ENCODE peak calls at places on chromosome 1, in five cellular contexts. O is H1, B is K562, V is GM12878, N is HepG2. G is an unnamed sample.

GRCh38 chr1:185355947-185356346 is 38.9 kb upstream of the IVNS1ABP start:
- DNase-seq in O (no peak), V (no peak), N (no peak), B (no peak), G (no peak)

GRCh38 chr1:79281442-79281841 is 274.9 kb upstream of the ADGRL4 start:
- DNase-seq in V (no peak), O (no peak), N (no peak), B (no peak), G (no peak)

GRCh38 chr1:9655127-9655723 is 3.7 kb downstream of the PIK3CD start:
- DNase-seq in V (no peak), N (no peak), B (peak), O (no peak), G (no peak)

GRCh38 chr1:208219659-208220282 is 24.4 kb downstream of the PLXNA2 start:
- DNase-seq in N (no peak), V (no peak), B (peak), O (no peak), G (no peak)

GRCh38 chr1:232577809-232578208 is 52.1 kb downstream of the SIPA1L2 start:
- DNase-seq in B (no peak), O (no peak), V (no peak), N (no peak), G (no peak)

GRCh38 chr1:116857092-116857491 is 52.6 kb upstream of the PTGFRN start:
- DNase-seq in V (no peak), O (no peak), B (no peak), N (no peak), G (no peak)

GRCh38 chr1:23208527-23208926 is 8.8 kb downstream of the HTR1D start:
- DNase-seq in O (no peak), N (no peak), V (no peak), B (no peak), G (no peak)

GRCh38 chr1:179103999-179104398 is 22.1 kb downstream of the TOR3A start:
- DNase-seq in B (no peak), O (no peak), V (no peak), N (no peak), G (no peak)

GRCh38 chr1:166875302-166875733 is 746 bp downstream of the TADA1 start:
- DNase-seq in N (no peak), V (no peak), O (no peak), B (no peak), G (no peak)

GRCh38 chr1:61266738-61267137 is 184.4 kb downstream of the NFIA start:
- DNase-seq in N (no peak), B (no peak), V (no peak), O (no peak), G (no peak)

GRCh38 chr1:68010094-68010493 is 40.3 kb downstream of the DIRAS3 start:
- DNase-seq in V (no peak), B (peak), N (no peak), O (no peak), G (peak)

GRCh38 chr1:162740755-162741154 is 49.7 kb upstream of the HSD17B7 start:
- DNase-seq in V (no peak), B (no peak), O (no peak), N (peak), G (no peak)

GRCh38 chr1:90851711-90852050 is 134.6 kb upstream of the BARHL2 start:
- DNase-seq in O (no peak), V (no peak), N (no peak), B (no peak), G (no peak)
- TF ChIP-seq EZH2 in O (no peak), V (no peak), N (no peak), B (no peak), G (no peak)

GRCh38 chr1:42335809-42336518 is 929 bp upstream of the FOXJ3 start:
- DNase-seq in B (no peak), O (no peak), N (peak), V (no peak), G (no peak)
- TF ChIP-seq SIN3A in B (no peak), O (no peak), N (no peak), V (no peak), G (no peak)

GRCh38 chr1:28439320-28439719 is 66.5 kb upstream of the RCC1 start:
- DNase-seq in N (no peak), V (no peak), O (no peak), B (no peak), G (no peak)
- TF ChIP-seq EZH2 in N (no peak), V (no peak), O (no peak), B (no peak), G (no peak)

GRCh38 chr1:6256640-6257039 is 4.3 kb downstream of the GPR153 start:
- DNase-seq in O (no peak), N (no peak), V (no peak), B (no peak), G (no peak)

GRCh38 chr1:6253380-6253779 is 7.5 kb downstream of the GPR153 start:
- DNase-seq in V (no peak), B (no peak), O (no peak), N (no peak), G (no peak)

GRCh38 chr1:6252374-6252710 is 8.4 kb downstream of the HES3 start:
- DNase-seq in N (no peak), B (no peak), V (no peak), O (no peak), G (no peak)

GRCh38 chr1:6251681-6252373 is 7.8 kb downstream of the HES3 start:
- DNase-seq in V (no peak), O (no peak), N (no peak), B (no peak), G (no peak)

GRCh38 chr1:6254691-6255090 is 6.2 kb downstream of the GPR153 start:
- DNase-seq in B (no peak), N (no peak), V (no peak), O (no peak), G (no peak)
- TF ChIP-seq SIN3A in B (no peak), N (no peak), V (no peak), O (no peak), G (no peak)

GRCh38 chr1:32869844-32870614 is 683 bp downstream of the FNDC5 start:
- DNase-seq in V (no peak), B (no peak), N (no peak), O (peak), G (no peak)

GRCh38 chr1:32872189-32872898 is 1.6 kb upstream of the FNDC5 start:
- DNase-seq in B (peak), N (peak), O (peak), V (no peak), G (no peak)

GRCh38 chr1:32868806-32869455 is 1.8 kb downstream of the FNDC5 start:
- DNase-seq in B (no peak), V (no peak), O (no peak), N (no peak), G (no peak)

GRCh38 chr1:32871364-32872188 is 864 bp upstream of the FNDC5 start:
- DNase-seq in B (peak), N (no peak), O (no peak), V (no peak), G (no peak)

DNA sequence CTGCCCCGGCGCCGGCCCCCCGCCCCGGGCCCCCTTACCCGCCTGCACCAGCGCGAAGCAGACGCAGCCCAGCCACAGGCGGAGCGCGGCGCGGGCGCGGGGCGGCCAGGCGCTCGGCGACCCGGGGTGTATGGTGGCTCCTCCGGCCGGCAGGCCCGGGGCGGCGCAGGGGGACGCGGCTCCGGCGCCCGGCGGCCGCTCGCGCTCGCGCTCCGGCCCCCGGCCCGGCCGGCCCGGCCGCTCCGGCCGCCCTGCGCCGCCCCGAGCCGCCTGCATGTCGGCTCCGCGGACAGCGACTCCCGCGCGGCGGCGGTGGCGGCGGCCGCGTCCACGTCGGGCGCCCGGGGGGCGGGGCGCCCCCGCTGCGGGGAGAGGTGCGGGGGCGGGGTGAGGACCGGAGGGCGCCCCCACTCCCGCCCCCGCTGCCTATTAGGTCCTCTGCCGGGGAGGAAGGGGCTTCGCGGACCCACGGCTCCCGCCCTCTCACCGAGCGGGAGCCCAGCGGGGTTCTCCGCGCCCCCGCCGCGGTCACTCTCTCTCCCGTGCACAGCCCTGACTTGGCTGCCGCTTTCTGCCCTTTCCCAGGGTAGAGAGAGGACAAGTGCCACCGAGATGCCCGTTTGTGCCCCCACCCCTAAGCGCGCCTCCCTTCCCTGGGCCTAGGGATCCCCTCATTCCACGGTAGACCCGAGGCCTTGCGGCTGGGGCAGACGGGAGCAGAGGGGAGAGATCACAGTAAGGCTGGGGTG is at the start of gene FNDC5:
- DNase-seq in B (peak), O (no peak), N (no peak), V (no peak), G (no peak)
- TF ChIP-seq EZH2 in B (no peak), O (peak), N (no peak), V (no peak), G (no peak)

GRCh38 chr1:211699059-211699458 is 23.6 kb upstream of the NEK2 start:
- DNase-seq in O (peak), B (no peak), V (no peak), N (no peak), G (no peak)

GRCh38 chr1:211698161-211699026 is 23.0 kb upstream of the NEK2 start:
- DNase-seq in V (peak), B (peak), N (peak), O (peak), G (peak)

GRCh38 chr1:211697356-211697755 is 21.9 kb upstream of the NEK2 start:
- DNase-seq in O (no peak), N (no peak), B (no peak), V (peak), G (no peak)

GRCh38 chr1:211695135-211695816 is 19.9 kb upstream of the NEK2 start:
- DNase-seq in V (peak), N (no peak), O (no peak), B (peak), G (no peak)
- TF ChIP-seq SIN3A in V (no peak), N (no peak), O (no peak), B (no peak), G (no peak)

GRCh38 chr1:192445243-192445642 is 128.5 kb downstream of the RGS21 start:
- DNase-seq in V (no peak), O (no peak), N (no peak), B (no peak), G (no peak)

GRCh38 chr1:192443616-192444015 is 126.8 kb downstream of the RGS21 start:
- DNase-seq in N (no peak), B (no peak), V (no peak), O (no peak), G (no peak)

GRCh38 chr1:192442736-192443135 is 125.9 kb downstream of the RGS21 start:
- DNase-seq in N (no peak), V (no peak), O (no peak), B (no peak), G (no peak)

GRCh38 chr1:192445849-192446489 is 129.2 kb downstream of the RGS21 start:
- DNase-seq in N (peak), V (no peak), O (peak), B (peak), G (peak)

DNA sequence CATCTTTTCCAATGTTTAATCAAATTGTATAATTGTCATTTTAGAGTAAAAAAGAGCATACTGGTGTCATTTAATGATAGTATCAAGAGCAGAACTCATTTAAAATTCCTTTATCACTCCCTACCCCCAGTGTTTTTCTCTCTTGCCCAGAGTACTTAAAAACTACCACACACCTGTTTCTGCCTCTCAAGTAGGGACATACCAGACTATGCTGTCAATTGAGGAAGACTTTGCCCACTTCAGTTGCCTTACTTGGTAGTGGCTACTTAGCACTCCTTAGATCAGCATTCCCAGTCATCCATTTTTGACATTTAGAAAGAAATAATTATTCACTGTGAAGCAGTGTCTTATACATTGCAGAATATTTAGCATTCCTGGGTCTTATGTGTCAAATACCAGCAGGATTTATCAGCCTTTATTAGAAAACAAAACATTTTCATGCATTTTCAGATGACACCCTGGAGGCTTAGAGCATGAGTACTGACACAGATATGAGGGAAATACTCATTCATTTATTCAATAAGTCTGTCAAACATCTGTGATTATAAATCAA is 127.5 kb upstream of the RGS1 start:
- DNase-seq in B (no peak), O (no peak), N (no peak), V (no peak), G (no peak)
- TF ChIP-seq EZH2 in B (no peak), O (no peak), N (no peak), V (no peak), G (no peak)

G was measured in HCT116.